ENCODE peak calls at places on chromosomes 6 and 20, in seven cellular contexts. X is GM13977, Z is BJ, U is brain microvascular endothelial cell, P is A549, F is ascending aorta, E is spleen. G is an unnamed sample.

GRCh38 chr6:45746046-45746445 is 269.6 kb downstream of the CLIC5 start:
- DNase-seq in X (no peak), U (peak; percentile 24), P (no peak), F (no peak), Z (no peak), E (no peak), G (peak; percentile 63)

GRCh38 chr20:63753381-63753780 is 13.8 kb downstream of the SLC2A4RG start:
- DNase-seq in Z (no peak), E (no peak), X (peak; percentile 14), U (no peak), P (no peak), F (no peak), G (no peak)

GRCh38 chr6:77463881-77464867 is 883 bp upstream of the HTR1B start:
- DNase-seq in F (no peak), E (no peak), X (no peak), Z (no peak), P (no peak), U (no peak), G (no peak)

GRCh38 chr6:87588756-87589407 is 905 bp downstream of the RARS2 start:
- DNase-seq in P (no peak), F (no peak), U (no peak), X (no peak), Z (no peak), E (no peak), G (no peak)

GRCh38 chr20:24148372-24148771 is 159.8 kb upstream of the GGTLC1 start:
- DNase-seq in Z (no peak), E (no peak), P (no peak), U (peak; percentile 18), F (no peak), X (no peak), G (no peak)

GRCh38 chr6:21476054-21476552 is 117.4 kb upstream of the SOX4 start:
- DNase-seq in Z (no peak), P (no peak), U (no peak), X (no peak), F (no peak), E (no peak), G (no peak)

GRCh38 chr6:36505744-36506534 is 41.3 kb downstream of the STK38 start:
- DNase-seq in Z (no peak), X (no peak), U (no peak), P (no peak), F (no peak), E (no peak), G (no peak)

GRCh38 chr20:4666001-4666470 is 55.7 kb upstream of the PRND start:
- DNase-seq in X (no peak), U (peak; percentile 65), P (no peak), F (no peak), E (no peak), Z (peak; percentile 40), G (no peak)

GRCh38 chr6:24391208-24391607 is 11.5 kb upstream of the MRS2 start:
- DNase-seq in U (no peak), F (no peak), P (no peak), Z (no peak), E (no peak), X (no peak), G (no peak)

GRCh38 chr6:57158658-57159057 is 13.5 kb upstream of the BAG2 start:
- DNase-seq in Z (no peak), P (no peak), X (no peak), F (no peak), U (no peak), E (no peak), G (no peak)

GRCh38 chr6:112144145-112144926 is 56.9 kb downstream of the FAM229B start:
- DNase-seq in Z (peak; percentile 10), X (no peak), P (no peak), U (no peak), F (no peak), E (no peak), G (no peak)

GRCh38 chr20:48635791-48636267 is 192.0 kb downstream of the PREX1 start:
- DNase-seq in P (peak; percentile 73), F (no peak), E (peak; percentile 85), Z (no peak), U (peak; percentile 53), X (peak; percentile 92), G (peak; percentile 79)

GRCh38 chr6:33925869-33926268 is 122.1 kb upstream of the MLN start:
- DNase-seq in P (no peak), E (no peak), X (no peak), F (no peak), Z (no peak), U (no peak), G (no peak)

GRCh38 chr6:16787128-16787685 is 25.9 kb upstream of the ATXN1 start:
- DNase-seq in P (no peak), F (no peak), Z (no peak), U (no peak), X (no peak), E (no peak), G (no peak)

GRCh38 chr20:6421321-6422030 is 298.6 kb upstream of the FERMT1 start:
- DNase-seq in E (no peak), F (no peak), X (no peak), U (no peak), P (no peak), Z (no peak), G (no peak)

GRCh38 chr6:110039996-110040383 is 61.9 kb downstream of the GPR6 start:
- DNase-seq in F (no peak), P (no peak), U (peak; percentile 22), E (peak; percentile 84), X (peak; percentile 43), Z (no peak), G (peak; percentile 37)

GRCh38 chr6:122653094-122653493 is 42.9 kb downstream of the PKIB start:
- DNase-seq in E (no peak), U (peak; percentile 55), P (no peak), F (no peak), X (no peak), Z (no peak), G (no peak)

GRCh38 chr20:48771542-48771941 is 56.3 kb downstream of the PREX1 start:
- DNase-seq in Z (peak; percentile 70), E (no peak), U (no peak), X (no peak), P (no peak), F (no peak), G (no peak)

GRCh38 chr6:149846321-149846720 is 17.8 kb downstream of the LRP11 start:
- DNase-seq in E (no peak), F (no peak), Z (no peak), X (no peak), U (peak; percentile 84), P (no peak), G (peak; percentile 85)

GRCh38 chr6:69729870-69730449 is 66.8 kb downstream of the LMBRD1 start:
- DNase-seq in X (no peak), U (no peak), P (no peak), Z (no peak), F (no peak), E (no peak), G (peak; percentile 13)

DNA sequence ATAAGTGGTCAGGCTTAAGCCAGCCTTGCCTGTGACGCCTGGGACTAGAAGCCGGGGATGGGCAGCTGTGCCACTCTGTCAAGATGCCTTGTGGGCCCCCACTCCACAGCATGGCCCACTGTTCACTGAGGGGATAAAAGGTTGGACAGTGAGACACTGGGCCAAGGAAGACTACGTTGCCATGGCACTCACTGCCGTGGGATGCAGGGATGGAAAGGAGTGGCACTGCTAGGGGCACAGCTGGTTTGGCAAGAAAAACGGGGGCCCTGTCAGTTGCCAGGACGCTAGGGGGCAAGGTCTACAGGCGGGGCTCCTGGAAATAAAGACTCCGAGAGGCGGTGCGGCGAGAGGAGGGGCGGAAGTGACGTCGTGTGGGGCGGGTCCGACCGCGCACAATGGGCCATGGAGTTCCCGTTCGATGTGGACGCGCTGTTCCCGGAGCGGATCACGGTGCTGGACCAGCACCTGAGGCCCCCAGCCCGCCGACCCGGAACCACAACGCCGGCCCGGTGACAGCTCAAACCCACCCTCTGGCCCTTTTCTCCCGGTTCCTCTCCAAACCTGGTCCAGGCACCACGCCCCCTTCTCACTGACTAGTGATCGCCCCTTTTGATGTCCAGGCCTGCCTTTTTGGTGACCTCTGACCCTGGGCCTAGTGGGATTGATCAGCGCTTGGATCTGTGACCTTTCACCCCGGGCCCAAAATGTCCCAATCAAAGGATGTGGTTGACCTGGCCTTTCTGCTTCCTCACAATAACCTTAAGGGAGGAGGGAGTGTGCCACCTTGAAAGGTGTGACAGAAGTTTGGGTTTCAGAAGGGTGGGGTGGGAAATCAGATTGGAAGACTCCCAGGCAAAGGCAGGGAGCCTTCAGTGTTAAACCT is at the start of gene ATAT1:
- DNase-seq in Z (no peak), X (peak; percentile 88), U (peak; percentile 78), E (peak; percentile 97), F (peak; percentile 55), P (peak; percentile 82), G (peak; percentile 85)
- TF ChIP-seq CTCF in Z (peak; percentile 56), X (peak; percentile 35), U (peak; percentile 65), E (peak; percentile 62), F (peak; percentile 27), P (peak; percentile 9), G (peak; percentile 49)

DNA sequence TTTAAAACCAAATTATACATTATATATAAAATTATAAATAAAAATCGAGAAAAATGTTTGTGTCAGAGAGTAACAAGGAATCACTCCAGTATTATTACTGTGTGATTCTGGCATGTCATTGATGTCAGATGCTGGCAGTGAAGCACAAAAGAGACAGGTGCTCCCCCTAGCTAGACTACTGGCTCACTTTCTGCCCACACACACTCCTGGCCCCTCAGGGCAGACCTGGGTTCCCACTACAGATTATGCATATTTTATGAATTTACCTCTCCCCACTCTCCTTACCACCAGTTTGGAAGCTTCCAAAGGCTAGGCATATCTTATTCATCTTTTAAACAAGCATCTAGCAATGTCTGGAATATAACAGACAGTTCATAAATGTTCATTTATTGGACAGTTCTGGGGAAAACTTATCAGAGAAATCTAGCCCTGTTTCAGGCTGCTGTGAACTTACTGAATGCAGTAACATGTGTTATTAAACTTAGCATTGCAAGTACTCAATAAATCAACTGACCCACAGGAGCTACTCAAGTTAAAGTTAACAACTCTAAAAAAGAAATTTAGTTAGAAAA is 12.8 kb downstream of the SNX3 start:
- DNase-seq in X (no peak), Z (no peak), E (no peak), F (no peak), P (no peak), U (no peak), G (no peak)
- TF ChIP-seq CTCF in X (no peak), Z (no peak), E (no peak), F (no peak), P (peak; percentile 11), U (no peak), G (no peak)

GRCh38 chr6:135540207-135540877 is 42.8 kb upstream of the AHI1 start:
- DNase-seq in X (no peak), Z (no peak), P (no peak), E (no peak), U (peak; percentile 54), F (no peak), G (peak; percentile 80)
- TF ChIP-seq CTCF in X (peak; percentile 41), Z (peak; percentile 29), P (no peak), E (no peak), U (peak; percentile 59), F (no peak), G (peak; percentile 70)

DNA sequence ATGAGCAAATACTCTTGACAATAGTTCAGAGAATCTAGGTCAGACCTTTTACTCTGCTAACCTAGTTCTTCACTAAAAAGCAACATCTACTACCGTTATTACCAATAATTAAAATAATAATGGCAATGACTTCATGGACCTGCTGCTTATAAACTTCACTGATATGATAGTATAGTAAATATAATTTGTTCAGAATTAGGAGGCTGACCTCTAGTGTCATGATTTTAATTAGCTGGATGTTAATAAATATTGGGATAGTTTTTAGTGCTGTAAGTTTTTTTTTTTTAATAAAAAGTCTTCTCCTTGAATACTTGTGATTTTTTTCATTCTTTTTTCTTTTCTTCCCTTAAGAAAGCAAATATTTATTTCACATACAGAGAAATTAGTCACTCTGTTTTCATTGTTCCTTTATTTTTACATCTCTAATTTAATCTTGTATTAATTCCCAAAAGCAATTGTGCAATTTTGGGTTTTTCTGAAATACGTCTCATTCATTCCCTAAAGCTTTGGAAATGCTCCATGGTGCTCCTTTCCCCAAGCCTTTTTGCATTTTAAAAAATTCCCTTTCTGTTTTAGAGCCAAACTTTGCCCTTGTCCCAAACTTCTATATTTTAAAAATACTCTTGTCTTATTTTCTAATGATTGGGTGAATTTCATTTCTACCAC is 46.6 kb upstream of the UST start:
- DNase-seq in E (no peak), U (no peak), F (no peak), Z (no peak), P (no peak), X (peak; percentile 62), G (peak; percentile 55)
- TF ChIP-seq CTCF in E (no peak), U (no peak), F (no peak), Z (no peak), P (no peak), X (peak; percentile 14), G (no peak)

G was measured in cardiac muscle cell.